ENCODE peak calls at places on chromosomes 11 and 22, in four cellular contexts. G is EL, M is astrocyte of the hippocampus, R is occipital lobe. K is an unnamed sample.
A peak's percentile ranks its signal among the peaks of the same experiment; 100 is the strongest.

GRCh38 chr11:57668467-57668890 is 565 bp downstream of the ZDHHC5 start:
- DNase-seq in G (peak; percentile 14), M (no peak), R (no peak), K (no peak)

GRCh38 chr11:102994101-102994500 is 38.6 kb upstream of the MMP13 start:
- DNase-seq in G (peak; percentile 43), M (peak; percentile 37), R (no peak), K (no peak)

GRCh38 chr11:30635401-30635989 is 49.3 kb upstream of the MPPED2 start:
- DNase-seq in G (no peak), M (peak; percentile 83), R (peak; percentile 51), K (no peak)

GRCh38 chr22:21951931-21952465 is 650 bp downstream of the PPM1F start:
- DNase-seq in G (peak; percentile 58), M (peak; percentile 71), R (peak; percentile 27), K (peak; percentile 20)

GRCh38 chr22:41976961-41977566 is 7.8 kb downstream of the SEPTIN3 start:
- DNase-seq in G (no peak), M (peak; percentile 26), R (no peak), K (no peak)

GRCh38 chr11:120568572-120569307 is 57.2 kb downstream of the GRIK4 start:
- DNase-seq in G (no peak), M (no peak), R (no peak), K (no peak)

GRCh38 chr11:1224109-1224485 is 1.2 kb downstream of the MUC5B start:
- DNase-seq in G (no peak), M (no peak), R (no peak), K (no peak)

GRCh38 chr11:8714622-8715225 is 32.1 kb downstream of the RPL27A start:
- DNase-seq in G (peak; percentile 31), M (no peak), R (no peak), K (no peak)

GRCh38 chr11:59138643-59139042 is 4.0 kb upstream of the FAM111A start:
- DNase-seq in G (no peak), M (peak; percentile 7), R (no peak), K (no peak)

K was measured in naive B cell.